ENCODE peak calls at places on chromosomes 5 and 9, in six cellular contexts. D, V, P, S, J and I are unnamed samples.

GRCh38 chr9:2691626-2692025 is 25.7 kb upstream of the KCNV2 start:
- DNase-seq in D (no peak), V (no peak), P (no peak), S (no peak), J (no peak), I (no peak)

GRCh38 chr9:109150925-109151547 is 16.0 kb downstream of the FRRS1L start:
- DNase-seq in D (no peak), V (no peak), P (no peak), S (no peak), J (no peak), I (no peak)

GRCh38 chr9:71752352-71752751 is 16.0 kb downstream of the CEMIP2 start:
- DNase-seq in D (no peak), V (no peak), P (no peak), S (no peak), J (no peak), I (no peak)

GRCh38 chr5:88690619-88691560 is 192.1 kb downstream of the MEF2C start:
- DNase-seq in D (peak), V (peak), P (peak), S (peak), J (peak), I (peak)

GRCh38 chr5:16957305-16958165 is 21.4 kb upstream of the MYO10 start:
- DNase-seq in D (peak), V (no peak), P (no peak), S (peak), J (no peak), I (no peak)

GRCh38 chr5:180343846-180344327 is 9.2 kb downstream of the GFPT2 start:
- DNase-seq in D (no peak), V (no peak), P (no peak), S (no peak), J (no peak), I (no peak)

GRCh38 chr5:167950126-167950721 is 341.2 kb upstream of the WWC1 start:
- DNase-seq in D (no peak), V (no peak), P (no peak), S (peak), J (no peak), I (no peak)

GRCh38 chr9:131174681-131175239 is 49.4 kb downstream of the NUP214 start:
- DNase-seq in D (no peak), V (no peak), P (no peak), S (no peak), J (no peak), I (no peak)

GRCh38 chr5:173932695-173933139 is 44.6 kb downstream of the CPEB4 start:
- DNase-seq in D (no peak), V (no peak), P (no peak), S (no peak), J (no peak), I (no peak)

GRCh38 chr5:172348084-172348483 is 64.5 kb upstream of the UBTD2 start:
- DNase-seq in D (no peak), V (no peak), P (no peak), S (no peak), J (no peak), I (no peak)

GRCh38 chr9:34079181-34079580 is 30.5 kb upstream of the UBAP2 start:
- DNase-seq in D (no peak), V (no peak), P (no peak), S (peak), J (no peak), I (no peak)

GRCh38 chr9:123957168-123957721 is 27.3 kb upstream of the DENND1A start:
- DNase-seq in D (no peak), V (no peak), P (no peak), S (no peak), J (no peak), I (no peak)